ENCODE peak calls at places on chromosomes 5 and 9, in eight cellular contexts. One of them, this sample, is unnamed.

GRCh38 chr9:73969936-73970335 is 527.2 kb upstream of the RORB start:
- DNase-seq in CD8-positive, alpha-beta T cell: no peak
- DNase-seq in IMR-90: no peak
- DNase-seq in transverse colon: no peak
- DNase-seq in psoas muscle: no peak
- DNase-seq in H9: no peak
- DNase-seq in ascending aorta: no peak
- DNase-seq in cardiac fibroblast: no peak
- DNase-seq in this sample: no peak

GRCh38 chr5:135190345-135191083 is 156.5 kb upstream of the PITX1 start:
- DNase-seq in CD8-positive, alpha-beta T cell: no peak
- DNase-seq in IMR-90: no peak
- DNase-seq in transverse colon: no peak
- DNase-seq in psoas muscle: no peak
- DNase-seq in H9: no peak
- DNase-seq in ascending aorta: no peak
- DNase-seq in cardiac fibroblast: no peak
- DNase-seq in this sample: no peak

GRCh38 chr5:143322931-143323330 is 80.6 kb downstream of the NR3C1 start:
- DNase-seq in CD8-positive, alpha-beta T cell: no peak
- DNase-seq in IMR-90: peak; percentile 48
- DNase-seq in transverse colon: no peak
- DNase-seq in psoas muscle: no peak
- DNase-seq in H9: no peak
- DNase-seq in ascending aorta: no peak
- DNase-seq in cardiac fibroblast: peak; percentile 66
- DNase-seq in this sample: no peak

GRCh38 chr9:27019589-27019988 is 14.1 kb upstream of the LRRC19 start:
- DNase-seq in CD8-positive, alpha-beta T cell: no peak
- DNase-seq in IMR-90: peak; percentile 87
- DNase-seq in transverse colon: no peak
- DNase-seq in psoas muscle: no peak
- DNase-seq in H9: no peak
- DNase-seq in ascending aorta: no peak
- DNase-seq in cardiac fibroblast: peak; percentile 16
- DNase-seq in this sample: no peak

GRCh38 chr5:126248611-126249010 is 174.6 kb upstream of the GRAMD2B start:
- DNase-seq in CD8-positive, alpha-beta T cell: no peak
- DNase-seq in IMR-90: no peak
- DNase-seq in transverse colon: no peak
- DNase-seq in psoas muscle: no peak
- DNase-seq in H9: no peak
- DNase-seq in ascending aorta: no peak
- DNase-seq in cardiac fibroblast: no peak
- DNase-seq in this sample: no peak

GRCh38 chr5:68251386-68251785 is 35.8 kb downstream of the PIK3R1 start:
- DNase-seq in CD8-positive, alpha-beta T cell: peak; percentile 55
- DNase-seq in IMR-90: peak; percentile 31
- DNase-seq in transverse colon: no peak
- DNase-seq in psoas muscle: peak; percentile 31
- DNase-seq in H9: no peak
- DNase-seq in ascending aorta: no peak
- DNase-seq in cardiac fibroblast: peak; percentile 48
- DNase-seq in this sample: peak; percentile 51

GRCh38 chr9:129351058-129351641 is 173.1 kb upstream of the IER5L start:
- DNase-seq in CD8-positive, alpha-beta T cell: no peak
- DNase-seq in IMR-90: no peak
- DNase-seq in transverse colon: no peak
- DNase-seq in psoas muscle: no peak
- DNase-seq in H9: peak; percentile 83
- DNase-seq in ascending aorta: no peak
- DNase-seq in cardiac fibroblast: no peak
- DNase-seq in this sample: no peak

GRCh38 chr5:107446972-107447371 is 223.8 kb downstream of the EFNA5 start:
- DNase-seq in CD8-positive, alpha-beta T cell: no peak
- DNase-seq in IMR-90: no peak
- DNase-seq in transverse colon: no peak
- DNase-seq in psoas muscle: no peak
- DNase-seq in H9: no peak
- DNase-seq in ascending aorta: no peak
- DNase-seq in cardiac fibroblast: no peak
- DNase-seq in this sample: no peak

GRCh38 chr9:3035594-3036389 is 191.9 kb upstream of the PUM3 start:
- DNase-seq in CD8-positive, alpha-beta T cell: no peak
- DNase-seq in IMR-90: no peak
- DNase-seq in transverse colon: no peak
- DNase-seq in psoas muscle: no peak
- DNase-seq in H9: no peak
- DNase-seq in ascending aorta: no peak
- DNase-seq in cardiac fibroblast: no peak
- DNase-seq in this sample: no peak

GRCh38 chr5:150154618-150155134 is 969 bp downstream of the PDGFRB start:
- DNase-seq in CD8-positive, alpha-beta T cell: no peak
- DNase-seq in IMR-90: no peak
- DNase-seq in transverse colon: no peak
- DNase-seq in psoas muscle: no peak
- DNase-seq in H9: no peak
- DNase-seq in ascending aorta: no peak
- DNase-seq in cardiac fibroblast: no peak
- DNase-seq in this sample: no peak

GRCh38 chr5:74765929-74766328 is 988 bp downstream of the GFM2 start:
- DNase-seq in CD8-positive, alpha-beta T cell: no peak
- DNase-seq in IMR-90: no peak
- DNase-seq in transverse colon: no peak
- DNase-seq in psoas muscle: no peak
- DNase-seq in H9: no peak
- DNase-seq in ascending aorta: no peak
- DNase-seq in cardiac fibroblast: no peak
- DNase-seq in this sample: no peak

GRCh38 chr5:177997846-177998245 is 1.8 kb upstream of the PROP1 start:
- DNase-seq in CD8-positive, alpha-beta T cell: no peak
- DNase-seq in IMR-90: no peak
- DNase-seq in transverse colon: no peak
- DNase-seq in psoas muscle: no peak
- DNase-seq in H9: no peak
- DNase-seq in ascending aorta: no peak
- DNase-seq in cardiac fibroblast: no peak
- DNase-seq in this sample: no peak

GRCh38 chr5:178428341-178429155 is 161.6 kb downstream of the COL23A1 start:
- DNase-seq in CD8-positive, alpha-beta T cell: no peak
- DNase-seq in IMR-90: no peak
- DNase-seq in transverse colon: no peak
- DNase-seq in psoas muscle: peak; percentile 75
- DNase-seq in H9: peak; percentile 24
- DNase-seq in ascending aorta: no peak
- DNase-seq in cardiac fibroblast: no peak
- DNase-seq in this sample: peak; percentile 90

DNA sequence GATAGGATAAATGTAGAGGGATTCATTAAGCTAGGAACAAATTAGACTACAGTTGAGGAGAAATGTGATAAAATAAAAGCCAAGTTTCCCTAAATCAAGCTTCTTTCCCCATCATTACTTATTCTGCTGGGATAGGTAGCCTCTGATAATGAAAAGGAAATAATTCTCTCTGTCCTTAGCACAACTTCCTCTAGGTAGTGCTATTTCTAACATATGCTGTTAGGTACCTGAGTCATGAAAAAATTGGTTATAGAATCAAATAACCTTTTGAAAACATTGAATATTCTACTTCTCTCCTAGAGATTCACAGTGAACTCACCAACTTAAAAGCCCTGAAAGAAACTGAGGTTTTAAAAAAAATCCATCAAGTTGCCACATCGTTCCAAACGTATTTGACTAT is 1793.1 kb downstream of the EFNA5 start:
- DNase-seq in CD8-positive, alpha-beta T cell: no peak
- DNase-seq in IMR-90: no peak
- DNase-seq in transverse colon: no peak
- DNase-seq in psoas muscle: no peak
- DNase-seq in H9: no peak
- DNase-seq in ascending aorta: no peak
- DNase-seq in cardiac fibroblast: peak; percentile 5
- DNase-seq in this sample: no peak
- TF ChIP-seq CTCF in CD8-positive, alpha-beta T cell: no peak
- TF ChIP-seq CTCF in IMR-90: no peak
- TF ChIP-seq CTCF in transverse colon: no peak
- TF ChIP-seq CTCF in psoas muscle: no peak
- TF ChIP-seq CTCF in H9: peak; percentile 48
- TF ChIP-seq CTCF in ascending aorta: no peak
- TF ChIP-seq CTCF in cardiac fibroblast: peak; percentile 10
- TF ChIP-seq CTCF in this sample: no peak

DNA sequence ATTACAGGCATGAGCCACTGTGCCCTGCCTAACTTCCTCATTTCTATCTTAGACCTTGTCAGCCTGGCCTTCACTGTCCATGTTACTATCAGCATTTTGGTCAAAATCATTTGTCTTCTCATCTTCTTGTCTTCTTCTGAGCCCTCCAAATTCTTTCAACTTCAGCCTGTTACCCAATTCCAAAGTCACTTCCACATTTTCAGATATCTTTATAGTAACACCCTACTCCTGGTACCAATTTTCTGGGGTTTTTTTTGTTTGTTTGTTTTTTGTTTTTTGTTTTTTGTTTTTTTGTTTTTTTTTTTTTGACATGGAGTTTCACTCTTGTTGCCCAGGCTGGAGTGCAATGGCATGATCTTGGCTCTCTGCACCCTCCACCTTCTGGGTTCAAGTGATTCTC is 90.3 kb upstream of the LARP1 start:
- DNase-seq in CD8-positive, alpha-beta T cell: no peak
- DNase-seq in IMR-90: no peak
- DNase-seq in transverse colon: no peak
- DNase-seq in psoas muscle: no peak
- DNase-seq in H9: no peak
- DNase-seq in ascending aorta: no peak
- DNase-seq in cardiac fibroblast: no peak
- DNase-seq in this sample: no peak
- TF ChIP-seq CTCF in CD8-positive, alpha-beta T cell: no peak
- TF ChIP-seq CTCF in IMR-90: no peak
- TF ChIP-seq CTCF in transverse colon: no peak
- TF ChIP-seq CTCF in psoas muscle: no peak
- TF ChIP-seq CTCF in H9: no peak
- TF ChIP-seq CTCF in ascending aorta: no peak
- TF ChIP-seq CTCF in cardiac fibroblast: no peak
- TF ChIP-seq CTCF in this sample: no peak

DNA sequence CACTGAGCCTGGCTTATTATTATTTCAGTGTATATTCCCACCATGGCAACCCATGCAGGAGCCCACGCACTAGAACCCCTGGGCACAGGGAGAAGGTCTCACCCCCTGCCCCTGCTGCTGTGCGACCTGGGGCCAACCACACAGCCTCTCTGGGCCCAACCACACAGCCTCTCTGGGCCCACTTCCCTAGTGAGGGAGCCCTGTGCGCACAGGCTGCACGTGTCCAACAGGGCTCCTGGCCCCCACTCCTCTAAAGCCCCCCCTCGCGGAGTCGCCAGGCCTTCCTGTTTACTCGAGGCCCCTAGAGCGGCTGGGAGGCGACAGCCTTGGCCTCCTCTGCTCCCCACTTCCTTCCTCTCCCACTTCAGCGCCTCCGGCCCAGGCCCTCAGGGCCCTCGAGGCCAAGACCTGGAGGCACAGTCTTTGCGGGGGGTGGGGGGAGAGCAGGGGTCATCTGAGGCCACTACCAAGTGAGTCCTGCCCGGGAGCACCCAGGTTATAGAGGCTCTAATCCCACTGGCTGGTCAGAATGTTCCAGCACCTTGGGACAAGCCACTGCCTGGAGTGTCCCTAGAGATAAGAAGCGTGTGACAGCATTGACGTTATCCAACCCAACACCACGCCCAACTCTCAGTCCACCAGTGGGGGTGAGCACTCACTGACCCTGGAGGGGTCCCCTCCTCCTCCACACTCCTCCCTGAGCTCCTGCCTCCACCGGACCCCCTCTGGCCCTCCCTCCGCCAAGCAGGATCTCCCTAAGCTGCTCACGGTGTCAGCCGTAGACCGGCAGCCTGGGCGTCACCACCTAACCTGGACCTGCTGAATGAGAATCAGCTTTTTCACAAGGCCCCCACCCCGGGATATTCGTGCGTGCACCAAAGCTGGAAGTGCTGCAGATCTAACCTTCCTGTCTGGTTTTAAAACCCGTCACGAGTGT is 7.9 kb upstream of the ENG start:
- DNase-seq in CD8-positive, alpha-beta T cell: peak; percentile 72
- DNase-seq in IMR-90: no peak
- DNase-seq in transverse colon: peak; percentile 80
- DNase-seq in psoas muscle: peak; percentile 75
- DNase-seq in H9: no peak
- DNase-seq in ascending aorta: peak; percentile 49
- DNase-seq in cardiac fibroblast: no peak
- DNase-seq in this sample: peak; percentile 62
- TF ChIP-seq CTCF in CD8-positive, alpha-beta T cell: no peak
- TF ChIP-seq CTCF in IMR-90: no peak
- TF ChIP-seq CTCF in transverse colon: no peak
- TF ChIP-seq CTCF in psoas muscle: no peak
- TF ChIP-seq CTCF in H9: no peak
- TF ChIP-seq CTCF in ascending aorta: no peak
- TF ChIP-seq CTCF in cardiac fibroblast: no peak
- TF ChIP-seq CTCF in this sample: no peak

GRCh38 chr5:55603947-55604346 is 69.2 kb upstream of the PLPP1 start:
- DNase-seq in CD8-positive, alpha-beta T cell: no peak
- DNase-seq in IMR-90: peak; percentile 70
- DNase-seq in transverse colon: no peak
- DNase-seq in psoas muscle: no peak
- DNase-seq in H9: no peak
- DNase-seq in ascending aorta: no peak
- DNase-seq in cardiac fibroblast: peak; percentile 64
- DNase-seq in this sample: no peak
- TF ChIP-seq CTCF in CD8-positive, alpha-beta T cell: no peak
- TF ChIP-seq CTCF in IMR-90: no peak
- TF ChIP-seq CTCF in transverse colon: no peak
- TF ChIP-seq CTCF in psoas muscle: no peak
- TF ChIP-seq CTCF in H9: no peak
- TF ChIP-seq CTCF in ascending aorta: no peak
- TF ChIP-seq CTCF in cardiac fibroblast: no peak
- TF ChIP-seq CTCF in this sample: no peak

GRCh38 chr9:33415152-33416038 is 13.0 kb upstream of the AQP7 start:
- DNase-seq in CD8-positive, alpha-beta T cell: peak; percentile 94
- DNase-seq in IMR-90: peak; percentile 22
- DNase-seq in transverse colon: peak; percentile 91
- DNase-seq in psoas muscle: peak; percentile 72
- DNase-seq in H9: peak; percentile 88
- DNase-seq in ascending aorta: no peak
- DNase-seq in cardiac fibroblast: peak; percentile 52
- DNase-seq in this sample: peak; percentile 93
- TF ChIP-seq CTCF in CD8-positive, alpha-beta T cell: peak; percentile 63
- TF ChIP-seq CTCF in IMR-90: peak; percentile 67
- TF ChIP-seq CTCF in transverse colon: peak; percentile 70
- TF ChIP-seq CTCF in psoas muscle: peak; percentile 75
- TF ChIP-seq CTCF in H9: peak; percentile 86
- TF ChIP-seq CTCF in ascending aorta: peak; percentile 48
- TF ChIP-seq CTCF in cardiac fibroblast: peak; percentile 85
- TF ChIP-seq CTCF in this sample: peak; percentile 48

DNA sequence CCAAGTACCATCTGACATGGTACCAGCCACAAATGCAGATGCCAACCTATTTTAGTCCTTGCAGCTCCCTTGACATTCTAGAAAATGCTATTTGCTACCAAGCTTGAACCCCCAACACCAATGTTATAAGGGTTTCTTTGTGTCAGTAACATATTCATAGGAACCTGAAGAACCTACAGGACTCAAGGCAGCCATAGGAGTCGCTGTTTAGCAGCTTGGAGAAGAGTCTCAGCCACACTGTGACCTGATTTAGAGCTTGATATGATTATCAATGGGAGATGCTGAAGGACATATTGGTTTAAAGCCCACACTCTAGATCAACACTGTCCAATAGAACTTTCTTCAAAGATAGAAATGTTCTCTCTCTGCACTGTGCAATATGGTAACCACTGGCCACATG is 6.4 kb upstream of the ZFR start:
- DNase-seq in CD8-positive, alpha-beta T cell: no peak
- DNase-seq in IMR-90: no peak
- DNase-seq in transverse colon: no peak
- DNase-seq in psoas muscle: no peak
- DNase-seq in H9: no peak
- DNase-seq in ascending aorta: no peak
- DNase-seq in cardiac fibroblast: no peak
- DNase-seq in this sample: no peak
- TF ChIP-seq CTCF in CD8-positive, alpha-beta T cell: no peak
- TF ChIP-seq CTCF in IMR-90: peak; percentile 9
- TF ChIP-seq CTCF in transverse colon: no peak
- TF ChIP-seq CTCF in psoas muscle: no peak
- TF ChIP-seq CTCF in H9: peak; percentile 65
- TF ChIP-seq CTCF in ascending aorta: no peak
- TF ChIP-seq CTCF in cardiac fibroblast: no peak
- TF ChIP-seq CTCF in this sample: no peak

This sample was measured in thyroid gland.